ENCODE peak calls at places on chromosomes 16 and 17, in nine cellular contexts. M is sigmoid colon, Z is stomach, L is transverse colon, I is HCT116, F is GM23338, B is GM12878, S is spleen, U is breast epithelium. O is an unnamed sample. For H3K27me3, the result is how much of the 10 kb centered on the place peaks cover.

GRCh38 chr17:6374271-6374691 is 60.6 kb downstream of the AIPL1 start:
- DNase-seq in F (peak), B (no peak), M (no peak), I (peak), L (no peak), U (no peak), Z (no peak), S (no peak), O (no peak)

GRCh38 chr16:57976331-57976796 is 5.4 kb upstream of the CNGB1 start:
- DNase-seq in S (no peak), F (no peak), I (no peak), L (no peak), M (no peak), B (no peak), Z (no peak), U (peak), O (no peak)

GRCh38 chr17:3729881-3730280 is 6.2 kb downstream of the HASPIN start:
- DNase-seq in S (no peak), F (no peak), B (no peak), I (no peak), U (no peak), Z (no peak), L (no peak), M (no peak), O (no peak)

GRCh38 chr16:35735403-35736251 is 2276.2 kb downstream of the TP53TG3F start:
- DNase-seq in B (no peak), S (no peak), I (no peak), Z (no peak), U (no peak), M (no peak), L (no peak), F (no peak), O (no peak)

GRCh38 chr17:82655038-82655479 is 6.8 kb upstream of the WDR45B start:
- DNase-seq in M (no peak), I (no peak), L (peak), S (no peak), F (no peak), B (no peak), Z (peak), U (peak), O (peak)

GRCh38 chr16:77881355-77882003 is 93.1 kb downstream of the VAT1L start:
- DNase-seq in M (no peak), F (no peak), L (no peak), B (no peak), Z (no peak), I (no peak), U (no peak), S (no peak), O (no peak)

GRCh38 chr16:14529010-14529669 is 100.9 kb downstream of the PARN start:
- DNase-seq in M (peak), Z (peak), S (no peak), B (peak), I (peak), U (peak), F (peak), L (peak), O (peak)

GRCh38 chr16:89094252-89094901 is 725 bp downstream of the ACSF3 start:
- DNase-seq in B (no peak), L (peak), U (no peak), M (no peak), I (no peak), S (no peak), Z (no peak), F (peak), O (no peak)

GRCh38 chr16:86805210-86805609 is 226.9 kb downstream of the FOXL1 start:
- DNase-seq in L (no peak), M (peak), B (no peak), Z (no peak), U (no peak), S (no peak), I (no peak), F (no peak), O (no peak)
- H3K27me3 ChIP-seq in L (under half), M (half or more), B (under half), Z (under half), U (under half), S (under half), I (half or more), F (under half), O (under half)

GRCh38 chr16:2057438-2057837 is 9.7 kb downstream of the TSC2 start:
- DNase-seq in I (no peak), S (no peak), L (no peak), F (no peak), M (no peak), Z (no peak), B (no peak), U (no peak), O (no peak)

GRCh38 chr16:2056681-2057407 is 9.1 kb downstream of the TSC2 start:
- DNase-seq in L (no peak), I (no peak), M (no peak), S (no peak), Z (no peak), F (peak), U (no peak), B (no peak), O (no peak)

GRCh38 chr16:2054543-2055245 is 6.9 kb downstream of the TSC2 start:
- DNase-seq in F (no peak), M (no peak), Z (peak), U (no peak), L (peak), S (no peak), B (no peak), I (no peak), O (no peak)

GRCh38 chr16:2053897-2054296 is 6.1 kb downstream of the TSC2 start:
- DNase-seq in Z (no peak), L (no peak), U (no peak), S (no peak), F (no peak), I (no peak), M (no peak), B (no peak), O (no peak)

DNA sequence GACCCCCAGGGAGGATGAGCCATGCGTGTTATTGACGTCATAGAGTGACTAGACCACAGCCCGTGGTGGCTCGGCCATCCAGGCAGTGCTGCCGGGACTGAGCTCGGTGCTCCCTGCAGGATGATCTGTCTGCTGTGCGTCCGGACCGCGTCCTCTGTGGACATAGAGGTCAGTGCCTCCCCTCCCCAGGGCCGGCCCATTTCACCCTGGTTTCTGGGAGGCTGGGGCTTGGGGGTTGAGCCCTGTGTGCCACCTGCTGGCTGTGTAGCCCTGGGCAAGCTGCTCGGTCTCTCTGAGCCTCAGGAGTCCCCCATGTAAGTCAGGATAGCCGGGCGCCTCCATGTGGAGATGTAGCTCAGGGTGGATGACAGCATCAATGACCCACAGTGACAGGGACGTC is 8.3 kb downstream of the TSC2 start:
- DNase-seq in Z (no peak), M (no peak), S (no peak), B (no peak), I (no peak), L (no peak), F (no peak), U (no peak), O (no peak)
- TF ChIP-seq POLR2AphosphoS5 in Z (no peak), M (no peak), S (no peak), B (no peak), I (no peak), L (no peak), F (no peak), U (no peak), O (no peak)

DNA sequence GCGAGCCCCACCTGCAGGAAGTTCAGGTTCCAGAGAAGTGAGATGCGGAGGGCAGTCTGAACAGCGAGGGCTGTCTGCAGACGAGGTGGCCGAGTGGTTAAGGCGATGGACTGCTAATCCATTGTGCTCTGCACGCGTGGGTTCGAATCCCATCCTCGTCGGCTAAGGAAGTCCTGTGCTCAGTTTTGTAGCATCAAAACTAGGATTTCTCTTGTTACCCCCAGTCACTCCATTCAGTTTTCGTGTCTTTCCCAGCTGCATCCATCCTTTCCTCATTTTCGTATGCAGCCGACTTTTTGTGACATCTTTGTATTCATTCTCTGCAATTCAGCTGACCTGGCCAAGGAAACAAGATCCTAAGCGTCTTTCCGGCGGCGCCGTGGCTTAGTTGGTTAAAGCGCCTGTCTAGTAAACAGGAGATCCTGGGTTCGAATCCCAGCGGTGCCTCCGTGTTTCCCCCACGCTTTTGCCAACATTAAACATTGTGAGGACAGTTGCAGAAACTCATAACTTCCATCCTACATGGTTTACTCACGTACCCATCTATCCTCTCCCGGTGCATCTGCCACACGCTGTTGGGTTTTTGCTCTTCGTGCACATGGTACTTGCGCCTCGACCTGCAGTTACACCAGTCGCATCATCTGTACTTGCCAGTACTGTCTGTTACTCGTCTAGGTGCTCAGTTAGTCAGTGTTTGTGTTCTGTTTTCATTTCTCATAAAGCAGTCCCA is 3.0 kb downstream of the BORCS6 start:
- DNase-seq in F (peak), B (peak), Z (peak), I (peak), M (peak), S (peak), U (peak), L (peak), O (peak)
- TF ChIP-seq CTCF in F (no peak), B (peak), Z (no peak), I (no peak), M (no peak), S (peak), U (no peak), L (peak), O (no peak)

GRCh38 chr16:10225653-10226052 is 43.4 kb upstream of the GRIN2A start:
- DNase-seq in Z (no peak), F (no peak), I (no peak), M (no peak), U (no peak), B (no peak), S (no peak), L (no peak), O (no peak)
- H3K27me3 ChIP-seq in Z (under half), F (under half), I (under half), M (under half), U (under half), B (under half), S (under half), L (under half), O (under half)

GRCh38 chr17:59107306-59107670 is 608 bp upstream of the TRIM37 start:
- DNase-seq in F (no peak), S (no peak), M (no peak), I (no peak), L (no peak), U (no peak), B (no peak), Z (no peak), O (no peak)
- TF ChIP-seq POLR2AphosphoS5 in F (no peak), S (no peak), M (no peak), I (no peak), L (no peak), U (no peak), B (no peak), Z (no peak), O (no peak)

DNA sequence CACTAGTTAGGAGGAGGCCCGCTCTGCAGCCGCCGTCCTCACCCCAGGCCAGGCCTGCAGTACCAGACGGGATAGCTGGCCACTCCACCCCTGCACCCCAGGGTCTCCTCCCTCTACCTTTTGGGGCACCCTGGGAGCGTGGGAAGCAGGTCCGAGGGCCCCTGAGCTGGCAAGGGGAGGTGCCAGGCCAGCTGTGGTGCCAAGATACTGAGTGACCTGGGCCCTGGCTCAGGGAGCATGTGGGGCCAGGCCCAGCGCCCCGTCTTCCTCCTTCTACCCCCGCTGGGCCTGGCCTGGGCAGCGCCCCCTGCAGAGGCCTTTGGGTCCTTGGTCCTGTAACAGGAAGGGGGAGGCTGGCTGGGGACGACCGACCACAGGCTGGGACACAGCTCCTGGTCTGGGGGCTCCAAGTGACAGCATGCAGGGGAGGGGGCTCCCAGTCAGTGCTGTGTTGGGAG is 13.0 kb downstream of the PAM16 start:
- DNase-seq in F (no peak), M (no peak), L (no peak), S (no peak), U (no peak), Z (no peak), I (no peak), B (no peak), O (no peak)
- TF ChIP-seq CTCF in F (peak), M (no peak), L (no peak), S (no peak), U (no peak), Z (no peak), I (peak), B (no peak), O (no peak)